ENCODE peak calls at places on chromosome 9, in six cellular contexts. C, W, L, S, P and Y are unnamed samples.

GRCh38 chr9:133374612-133375115 is 1.2 kb downstream of the SURF4 start:
- DNase-seq in S (peak), L (no peak), P (no peak), W (no peak), C (no peak), Y (peak)

GRCh38 chr9:132411091-132411508 is 1.1 kb downstream of the CFAP77 start:
- DNase-seq in L (peak), W (peak), S (peak), C (peak), P (peak), Y (peak)

GRCh38 chr9:93488239-93488638 is 34.9 kb upstream of the FAM120AOS start:
- DNase-seq in L (no peak), C (no peak), S (no peak), W (no peak), P (no peak), Y (no peak)

GRCh38 chr9:97906236-97906831 is 16.0 kb downstream of the TRMO start:
- DNase-seq in L (no peak), S (peak), C (peak), P (no peak), W (no peak), Y (peak)

GRCh38 chr9:74322661-74323314 is 174.3 kb upstream of the RORB start:
- DNase-seq in P (no peak), W (no peak), S (no peak), C (no peak), L (peak), Y (no peak)

GRCh38 chr9:304519-305185 is 90.0 kb downstream of the DOCK8 start:
- DNase-seq in W (peak), C (no peak), L (no peak), P (peak), S (no peak), Y (no peak)

GRCh38 chr9:132168347-132168746 is 6.5 kb downstream of the NTNG2 start:
- DNase-seq in L (no peak), P (no peak), W (no peak), S (peak), C (no peak), Y (no peak)

GRCh38 chr9:83013261-83013610 is 49.7 kb downstream of the RASEF start:
- DNase-seq in W (no peak), C (no peak), S (no peak), P (no peak), L (no peak), Y (no peak)

GRCh38 chr9:131728961-131729360 is 10.9 kb downstream of the RAPGEF1 start:
- DNase-seq in C (no peak), L (no peak), P (peak), W (no peak), S (no peak), Y (peak)

GRCh38 chr9:131495726-131496292 is 6.9 kb upstream of the POMT1 start:
- DNase-seq in C (no peak), S (no peak), W (no peak), L (no peak), P (no peak), Y (no peak)

GRCh38 chr9:130138791-130139190 is 33.4 kb upstream of the NCS1 start:
- DNase-seq in L (no peak), C (peak), W (peak), P (no peak), S (peak), Y (no peak)

GRCh38 chr9:133058550-133059320 is 3.0 kb upstream of the CEL start:
- DNase-seq in L (peak), C (no peak), W (no peak), S (no peak), P (no peak), Y (no peak)

GRCh38 chr9:5459289-5459829 is 9.0 kb downstream of the CD274 start:
- DNase-seq in C (no peak), L (no peak), P (no peak), S (peak), W (no peak), Y (peak)

GRCh38 chr9:70411141-70411929 is 3.1 kb downstream of the KLF9 start:
- DNase-seq in C (peak), S (peak), L (peak), W (peak), P (no peak), Y (no peak)

GRCh38 chr9:33800886-33801285 is 5.5 kb downstream of the PRSS3 start:
- DNase-seq in W (no peak), C (no peak), S (no peak), P (no peak), L (no peak), Y (no peak)

GRCh38 chr9:133592731-133593409 is 16.3 kb downstream of the FAM163B start:
- DNase-seq in C (no peak), P (no peak), S (peak), W (no peak), L (no peak), Y (no peak)

GRCh38 chr9:99222416-99223280 is 566 bp downstream of the SEC61B start:
- DNase-seq in P (no peak), L (peak), S (peak), C (no peak), W (no peak), Y (no peak)

GRCh38 chr9:105299190-105299854 is 54.9 kb downstream of the SLC44A1 start:
- DNase-seq in L (peak), W (peak), P (no peak), C (no peak), S (peak), Y (no peak)

GRCh38 chr9:127035948-127036347 is 86.5 kb downstream of the ANGPTL2 start:
- DNase-seq in W (no peak), P (no peak), C (peak), L (no peak), S (peak), Y (no peak)

GRCh38 chr9:97237311-97237786 is 70.1 kb upstream of the CCDC180 start:
- DNase-seq in C (no peak), P (no peak), W (no peak), L (no peak), S (peak), Y (no peak)

GRCh38 chr9:25513509-25514033 is 164.7 kb downstream of the TUSC1 start:
- DNase-seq in S (no peak), P (no peak), L (no peak), C (no peak), W (no peak), Y (no peak)

GRCh38 chr9:38278931-38279532 is 113.5 kb upstream of the ALDH1B1 start:
- DNase-seq in L (peak), W (no peak), C (no peak), S (no peak), P (no peak), Y (no peak)

GRCh38 chr9:93268551-93269314 is 84.8 kb downstream of the WNK2 start:
- DNase-seq in P (no peak), W (no peak), C (no peak), S (no peak), L (peak), Y (no peak)

GRCh38 chr9:16543691-16544090 is 326.8 kb downstream of the BNC2 start:
- DNase-seq in P (no peak), S (no peak), W (no peak), L (no peak), C (no peak), Y (no peak)

GRCh38 chr9:91154686-91155085 is 207.0 kb downstream of the AUH start:
- DNase-seq in P (no peak), C (no peak), L (no peak), W (no peak), S (no peak), Y (no peak)

GRCh38 chr9:37197158-37198033 is 77.0 kb downstream of the ZCCHC7 start:
- DNase-seq in W (peak), L (no peak), C (no peak), P (no peak), S (peak), Y (peak)

GRCh38 chr9:90942555-90942954 is 140.9 kb downstream of the SYK start:
- DNase-seq in S (no peak), C (no peak), W (peak), L (no peak), P (no peak), Y (no peak)

GRCh38 chr9:112477330-112477729 is 9.3 kb upstream of the KIAA1958 start:
- DNase-seq in W (no peak), C (no peak), S (no peak), P (no peak), L (no peak), Y (no peak)

GRCh38 chr9:130042406-130042930 is 521 bp downstream of the FNBP1 start:
- DNase-seq in P (no peak), L (no peak), C (peak), W (peak), S (peak), Y (no peak)

GRCh38 chr9:27414215-27414731 is 109.8 kb upstream of the IFNK start:
- DNase-seq in W (no peak), C (peak), P (no peak), L (peak), S (no peak), Y (no peak)

GRCh38 chr9:93458702-93459101 is 5.3 kb upstream of the FAM120AOS start:
- DNase-seq in L (no peak), W (peak), S (peak), C (no peak), P (no peak), Y (no peak)

GRCh38 chr9:70402213-70402612 is 12.2 kb downstream of the KLF9 start:
- DNase-seq in L (no peak), C (no peak), W (no peak), S (no peak), P (no peak), Y (no peak)

GRCh38 chr9:83538890-83539238 is 663 bp upstream of the FRMD3 start:
- DNase-seq in P (no peak), S (no peak), L (no peak), W (no peak), C (no peak), Y (no peak)

GRCh38 chr9:99894826-99895225 is 11.6 kb upstream of the STX17 start:
- DNase-seq in L (no peak), S (no peak), W (no peak), P (no peak), C (no peak), Y (no peak)

GRCh38 chr9:34343090-34343489 is 13.7 kb downstream of the NUDT2 start:
- DNase-seq in P (no peak), C (peak), W (no peak), S (peak), L (no peak), Y (no peak)

GRCh38 chr9:126986506-126986951 is 71.9 kb downstream of the RALGPS1 start:
- DNase-seq in L (peak), P (no peak), W (peak), C (no peak), S (peak), Y (no peak)

GRCh38 chr9:93673271-93673843 is 97.0 kb downstream of the PHF2 start:
- DNase-seq in C (peak), P (no peak), W (no peak), S (peak), L (no peak), Y (no peak)

DNA sequence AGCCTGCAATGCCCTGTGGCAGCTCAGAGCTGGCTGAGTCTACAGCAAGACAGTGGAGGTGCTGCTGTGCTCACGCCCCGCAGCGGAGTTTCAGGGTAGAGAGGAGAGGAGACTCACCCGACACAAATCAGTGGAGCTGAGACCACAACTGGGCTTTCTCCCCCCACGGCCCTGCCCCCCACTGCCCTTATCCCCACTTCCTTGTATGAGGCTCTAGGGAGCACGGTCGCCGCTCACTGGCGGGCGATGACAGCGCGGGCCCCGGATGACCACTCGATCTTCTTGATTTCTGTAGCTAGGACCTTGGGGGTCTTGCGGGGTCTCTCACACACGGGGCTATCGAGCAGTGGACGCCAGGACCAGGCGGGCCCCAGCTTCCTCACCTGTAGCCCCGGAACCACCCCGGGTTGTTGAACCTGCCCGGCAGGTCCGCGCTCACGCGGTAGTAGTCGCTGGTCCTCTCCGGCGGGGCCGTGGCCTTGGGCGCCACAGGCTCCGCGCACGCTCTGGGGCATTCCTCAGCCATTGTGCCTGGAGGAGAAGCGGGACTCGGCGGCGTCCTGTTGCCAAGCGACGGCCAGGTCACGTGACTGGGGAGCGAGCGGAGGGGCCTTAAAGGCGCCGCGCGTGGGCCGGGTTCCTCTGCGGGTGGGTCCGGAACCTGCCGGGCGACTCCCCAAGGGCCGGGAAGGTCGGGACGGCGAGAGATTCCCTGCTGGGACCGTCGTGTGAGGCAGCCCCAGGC is 984 bp upstream of the MRPS2 start:
- DNase-seq in C (peak), W (peak), P (peak), L (peak), S (peak), Y (peak)
- H3K27ac ChIP-seq in C (peak), W (peak), P (peak), L (peak), S (peak), Y (no peak)

GRCh38 chr9:121568101-121568460 is 68.4 kb upstream of the GGTA1 start:
- DNase-seq in L (no peak), P (no peak), C (peak), W (no peak), S (peak), Y (no peak)
- H3K27ac ChIP-seq in L (no peak), P (no peak), C (peak), W (peak), S (no peak), Y (no peak)

DNA sequence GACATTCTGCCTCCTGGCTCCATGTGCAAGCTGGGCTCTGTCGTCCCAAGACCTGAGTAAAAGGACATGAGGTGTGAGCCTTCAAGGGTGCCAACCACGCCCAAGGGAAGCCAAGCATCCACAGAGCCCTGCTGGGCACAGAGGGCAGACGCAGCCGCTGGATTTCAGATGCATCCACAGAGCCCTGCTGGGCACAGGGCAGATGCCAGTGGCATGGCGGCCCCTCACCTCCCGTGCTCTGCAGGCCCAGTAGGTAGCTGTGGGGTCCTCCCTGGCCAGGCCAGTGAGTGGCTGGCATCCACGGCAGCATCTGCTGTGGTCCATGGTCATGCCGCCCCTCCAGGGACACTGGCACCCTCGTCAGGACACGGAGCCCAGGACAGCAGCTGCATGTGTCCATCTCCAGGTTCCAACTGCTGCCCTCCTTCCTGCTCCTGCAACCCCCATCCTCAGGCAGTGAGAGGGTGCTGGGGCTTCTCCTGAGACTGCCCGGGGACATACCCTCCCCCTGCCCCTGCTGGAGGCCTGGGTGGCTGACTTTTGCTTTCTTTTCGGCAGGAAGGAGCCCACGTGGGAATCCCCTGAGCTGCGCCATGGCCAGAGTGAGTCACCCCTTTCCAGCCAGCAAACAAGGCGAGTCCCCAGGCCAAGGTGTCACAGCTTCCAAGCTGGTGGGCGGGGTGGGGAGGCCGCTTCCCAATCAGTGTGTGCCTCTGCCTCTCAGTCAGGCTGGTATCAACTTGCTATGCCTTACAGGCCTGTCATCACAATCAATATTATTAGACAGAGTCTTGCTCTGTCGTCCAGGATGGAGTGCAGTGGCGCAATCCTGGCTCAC is 4.0 kb upstream of the TRAF2 start:
- DNase-seq in S (peak), P (peak), L (peak), W (peak), C (no peak), Y (peak)
- H3K27ac ChIP-seq in S (peak), P (peak), L (peak), W (peak), C (peak), Y (no peak)

DNA sequence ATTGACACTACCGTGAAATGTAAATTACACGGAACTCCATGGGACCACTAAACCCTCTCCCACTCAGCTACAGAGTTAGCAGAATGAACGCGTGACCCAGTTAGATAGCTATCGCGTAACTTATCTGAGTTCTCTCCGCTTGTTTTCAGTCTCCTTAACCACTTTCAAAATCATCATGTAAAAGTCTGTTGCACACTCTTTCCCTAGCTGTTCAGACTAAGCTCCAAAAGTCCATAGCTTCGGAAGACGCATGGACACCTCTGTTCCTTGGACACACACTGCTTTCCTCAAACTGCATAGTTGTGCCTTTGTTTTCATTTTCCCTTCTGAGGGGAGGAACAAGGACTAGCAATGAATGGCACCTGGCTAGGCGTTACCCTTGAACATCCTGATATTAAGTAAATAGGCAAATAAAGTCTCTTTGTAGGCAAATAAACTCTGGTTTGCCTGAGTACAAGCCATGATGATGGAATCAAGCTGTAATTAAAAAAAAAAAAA is 83.3 kb downstream of the DAPK1 start:
- DNase-seq in C (no peak), S (no peak), L (peak), P (no peak), W (no peak), Y (no peak)
- H3K27ac ChIP-seq in C (no peak), S (peak), L (no peak), P (no peak), W (no peak), Y (no peak)

DNA sequence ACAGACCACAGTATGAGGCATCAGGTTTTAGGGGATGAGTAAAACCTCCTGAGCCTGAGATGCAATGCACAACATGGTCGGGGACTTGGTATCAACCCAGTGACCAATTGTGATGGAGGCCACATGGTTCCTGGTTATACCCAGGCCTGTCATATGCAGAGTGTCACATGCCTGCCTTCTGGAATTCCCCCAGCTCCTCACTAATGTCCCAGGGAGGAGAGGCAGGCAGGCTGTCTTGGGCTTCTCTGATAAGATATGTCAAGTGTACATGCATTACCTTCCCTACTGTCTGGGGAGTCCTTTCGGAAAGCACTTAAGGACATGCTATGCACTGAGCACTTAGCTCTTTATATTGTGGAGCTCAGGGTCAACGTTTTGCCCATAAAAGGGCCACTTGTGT is 14.2 kb upstream of the PALM2AKAP2 start:
- DNase-seq in C (no peak), P (no peak), W (no peak), L (no peak), S (no peak), Y (no peak)
- H3K27ac ChIP-seq in C (no peak), P (no peak), W (peak), L (no peak), S (peak), Y (no peak)

DNA sequence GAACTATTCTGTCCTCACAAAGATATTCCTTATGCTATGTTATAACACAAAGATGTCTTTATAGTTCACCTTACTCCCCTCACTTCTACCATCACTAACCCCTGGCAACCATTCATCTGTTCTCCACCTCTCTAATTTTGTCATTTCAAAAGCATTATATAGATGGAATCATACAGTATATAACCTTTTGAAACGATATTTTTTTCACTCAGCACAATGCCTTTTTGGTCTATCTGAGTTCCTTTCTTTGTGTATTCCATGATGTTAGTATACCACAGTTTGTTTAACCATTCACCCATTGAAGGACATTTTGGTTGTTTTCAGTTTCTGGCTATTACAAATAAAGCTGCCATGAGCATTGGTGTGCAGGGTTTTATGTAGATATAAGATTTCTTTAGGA is 35.8 kb upstream of the STOM start:
- DNase-seq in P (no peak), S (no peak), C (no peak), W (no peak), L (no peak), Y (no peak)
- H3K27ac ChIP-seq in P (no peak), S (no peak), C (no peak), W (no peak), L (no peak), Y (no peak)

DNA sequence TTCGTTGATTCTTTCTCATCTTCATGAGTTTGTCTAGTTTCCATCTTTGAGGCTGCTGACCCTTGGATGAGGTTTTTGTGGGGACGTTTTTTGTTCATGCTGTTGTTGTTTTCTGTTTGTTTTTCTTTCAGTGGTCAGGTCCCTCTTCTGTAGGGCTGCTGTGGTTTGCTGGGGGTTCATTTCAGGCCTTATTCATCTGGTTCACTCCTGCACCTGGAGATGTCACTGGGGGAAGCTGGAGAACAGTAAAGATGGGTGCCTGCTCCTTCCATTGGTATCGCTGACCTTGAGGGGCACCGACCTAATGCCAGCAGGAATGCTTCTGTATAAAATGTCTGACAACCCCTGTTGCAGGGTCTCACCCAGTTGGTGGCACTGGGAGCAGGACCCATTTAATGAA is 8.5 kb downstream of the OR1N2 start:
- DNase-seq in L (no peak), W (no peak), P (no peak), S (no peak), C (no peak), Y (no peak)
- H3K27ac ChIP-seq in L (no peak), W (no peak), P (no peak), S (no peak), C (no peak), Y (no peak)